ENCODE peak calls at places on chromosome 10, in six cellular contexts. One of them, this sample, is unnamed.
A peak's percentile ranks its signal among the peaks of the same experiment; 100 is the strongest.

GRCh38 chr10:100998991-100999741 is 442 bp upstream of the LZTS2 start:
- DNase-seq in H1: peak; percentile 87
- DNase-seq in H9: peak; percentile 75
- DNase-seq in mesenchymal stem cell: peak; percentile 79
- DNase-seq in IMR-90: peak; percentile 75
- DNase-seq in neuronal stem cell: peak; percentile 76
- DNase-seq in this sample: peak; percentile 74

GRCh38 chr10:91907914-91908357 is 1.4 kb downstream of the FGFBP3 start:
- DNase-seq in IMR-90: no peak
- DNase-seq in H9: no peak
- DNase-seq in mesenchymal stem cell: peak; percentile 52
- DNase-seq in neuronal stem cell: no peak
- DNase-seq in H1: no peak
- DNase-seq in this sample: peak; percentile 53

GRCh38 chr10:63166742-63167258 is 33.7 kb downstream of the NRBF2 start:
- DNase-seq in H1: no peak
- DNase-seq in H9: no peak
- DNase-seq in mesenchymal stem cell: peak; percentile 85
- DNase-seq in neuronal stem cell: peak; percentile 51
- DNase-seq in IMR-90: peak; percentile 85
- DNase-seq in this sample: peak; percentile 85

GRCh38 chr10:7541137-7542087 is 125.4 kb downstream of the ITIH5 start:
- DNase-seq in neuronal stem cell: no peak
- DNase-seq in H9: peak; percentile 77
- DNase-seq in IMR-90: peak; percentile 2
- DNase-seq in mesenchymal stem cell: peak; percentile 76
- DNase-seq in H1: peak; percentile 67
- DNase-seq in this sample: peak; percentile 96

GRCh38 chr10:60524541-60524940 is 134.9 kb upstream of the ANK3 start:
- DNase-seq in H9: no peak
- DNase-seq in mesenchymal stem cell: peak; percentile 38
- DNase-seq in H1: no peak
- DNase-seq in IMR-90: peak; percentile 52
- DNase-seq in neuronal stem cell: no peak
- DNase-seq in this sample: no peak

GRCh38 chr10:110495731-110496552 is 1.8 kb upstream of the DUSP5 start:
- DNase-seq in IMR-90: peak; percentile 93
- DNase-seq in H1: peak; percentile 57
- DNase-seq in H9: peak; percentile 47
- DNase-seq in neuronal stem cell: no peak
- DNase-seq in mesenchymal stem cell: peak; percentile 82
- DNase-seq in this sample: peak; percentile 85

GRCh38 chr10:22344781-22345300 is 455 bp upstream of the SPAG6 start:
- DNase-seq in IMR-90: no peak
- DNase-seq in H1: no peak
- DNase-seq in H9: no peak
- DNase-seq in neuronal stem cell: peak; percentile 12
- DNase-seq in mesenchymal stem cell: peak; percentile 2
- DNase-seq in this sample: no peak

GRCh38 chr10:89515031-89515841 is 20.2 kb downstream of the SLC16A12 start:
- DNase-seq in IMR-90: peak; percentile 100
- DNase-seq in H1: no peak
- DNase-seq in neuronal stem cell: no peak
- DNase-seq in H9: no peak
- DNase-seq in mesenchymal stem cell: peak; percentile 96
- DNase-seq in this sample: peak; percentile 8

GRCh38 chr10:52312999-52313349 is 1.1 kb upstream of the DKK1 start:
- DNase-seq in mesenchymal stem cell: peak; percentile 30
- DNase-seq in IMR-90: peak; percentile 6
- DNase-seq in H9: no peak
- DNase-seq in neuronal stem cell: no peak
- DNase-seq in H1: no peak
- DNase-seq in this sample: no peak

GRCh38 chr10:123391275-123392028 is 237.2 kb downstream of the BUB3 start:
- DNase-seq in neuronal stem cell: no peak
- DNase-seq in H9: no peak
- DNase-seq in H1: no peak
- DNase-seq in mesenchymal stem cell: no peak
- DNase-seq in IMR-90: no peak
- DNase-seq in this sample: no peak

GRCh38 chr10:80535671-80536360 is 1.9 kb upstream of the SH2D4B start:
- DNase-seq in H9: peak; percentile 79
- DNase-seq in IMR-90: no peak
- DNase-seq in H1: peak; percentile 78
- DNase-seq in neuronal stem cell: no peak
- DNase-seq in mesenchymal stem cell: no peak
- DNase-seq in this sample: no peak

GRCh38 chr10:13247784-13248183 is 13.6 kb upstream of the UCMA start:
- DNase-seq in H9: no peak
- DNase-seq in mesenchymal stem cell: no peak
- DNase-seq in H1: no peak
- DNase-seq in IMR-90: no peak
- DNase-seq in neuronal stem cell: no peak
- DNase-seq in this sample: no peak

GRCh38 chr10:111344804-111345203 is 268.0 kb downstream of the ADRA2A start:
- DNase-seq in mesenchymal stem cell: no peak
- DNase-seq in H1: no peak
- DNase-seq in H9: peak; percentile 32
- DNase-seq in IMR-90: no peak
- DNase-seq in neuronal stem cell: no peak
- DNase-seq in this sample: peak; percentile 47

GRCh38 chr10:43221419-43222293 is 45.2 kb downstream of the RASGEF1A start:
- DNase-seq in H9: peak; percentile 84
- DNase-seq in neuronal stem cell: no peak
- DNase-seq in mesenchymal stem cell: no peak
- DNase-seq in H1: peak; percentile 76
- DNase-seq in IMR-90: no peak
- DNase-seq in this sample: peak; percentile 68

GRCh38 chr10:31697271-31698168 is 231.1 kb downstream of the ARHGAP12 start:
- DNase-seq in IMR-90: peak; percentile 85
- DNase-seq in H9: no peak
- DNase-seq in mesenchymal stem cell: peak; percentile 87
- DNase-seq in neuronal stem cell: no peak
- DNase-seq in H1: no peak
- DNase-seq in this sample: no peak

GRCh38 chr10:80468002-80468401 is 13.9 kb downstream of the TSPAN14 start:
- DNase-seq in IMR-90: no peak
- DNase-seq in mesenchymal stem cell: no peak
- DNase-seq in H1: no peak
- DNase-seq in H9: peak; percentile 90
- DNase-seq in neuronal stem cell: no peak
- DNase-seq in this sample: peak; percentile 94

GRCh38 chr10:106499448-106499847 is 665.1 kb downstream of the SORCS1 start:
- DNase-seq in IMR-90: no peak
- DNase-seq in H9: no peak
- DNase-seq in mesenchymal stem cell: no peak
- DNase-seq in H1: no peak
- DNase-seq in neuronal stem cell: no peak
- DNase-seq in this sample: no peak

GRCh38 chr10:3757638-3758490 is 27.1 kb downstream of the KLF6 start:
- DNase-seq in H9: peak; percentile 8
- DNase-seq in neuronal stem cell: no peak
- DNase-seq in IMR-90: no peak
- DNase-seq in H1: no peak
- DNase-seq in mesenchymal stem cell: peak; percentile 50
- DNase-seq in this sample: no peak

GRCh38 chr10:3754727-3755439 is 30.1 kb downstream of the KLF6 start:
- DNase-seq in mesenchymal stem cell: peak; percentile 90
- DNase-seq in H9: peak; percentile 18
- DNase-seq in H1: no peak
- DNase-seq in IMR-90: peak; percentile 96
- DNase-seq in neuronal stem cell: no peak
- DNase-seq in this sample: peak; percentile 47

GRCh38 chr10:3756360-3756740 is 28.7 kb downstream of the KLF6 start:
- DNase-seq in mesenchymal stem cell: no peak
- DNase-seq in neuronal stem cell: no peak
- DNase-seq in IMR-90: no peak
- DNase-seq in H9: no peak
- DNase-seq in H1: no peak
- DNase-seq in this sample: no peak

GRCh38 chr10:3757250-3757637 is 27.8 kb downstream of the KLF6 start:
- DNase-seq in IMR-90: no peak
- DNase-seq in neuronal stem cell: no peak
- DNase-seq in H1: no peak
- DNase-seq in H9: peak; percentile 4
- DNase-seq in mesenchymal stem cell: no peak
- DNase-seq in this sample: no peak

GRCh38 chr10:3755440-3756359 is 29.3 kb downstream of the KLF6 start:
- DNase-seq in H1: no peak
- DNase-seq in mesenchymal stem cell: peak; percentile 86
- DNase-seq in neuronal stem cell: no peak
- DNase-seq in IMR-90: peak; percentile 64
- DNase-seq in H9: peak; percentile 10
- DNase-seq in this sample: no peak
- H2BK15ac ChIP-seq in H1: no peak overlapping the region
- H2BK15ac ChIP-seq in mesenchymal stem cell: no peak overlapping the region
- H2BK15ac ChIP-seq in neuronal stem cell: no peak overlapping the region
- H2BK15ac ChIP-seq in IMR-90: peak overlapping the region; percentile 16
- H2BK15ac ChIP-seq in H9: no peak overlapping the region
- H2BK15ac ChIP-seq in this sample: no peak overlapping the region

GRCh38 chr10:102119417-102120141 is 589 bp downstream of the LDB1 start:
- DNase-seq in H9: peak; percentile 80
- DNase-seq in neuronal stem cell: peak; percentile 48
- DNase-seq in IMR-90: peak; percentile 67
- DNase-seq in mesenchymal stem cell: peak; percentile 80
- DNase-seq in H1: peak; percentile 73
- DNase-seq in this sample: peak; percentile 85
- H2BK120ac ChIP-seq in H9: peak overlapping the region; percentile 7
- H2BK120ac ChIP-seq in neuronal stem cell: peak overlapping the region; percentile 84
- H2BK120ac ChIP-seq in IMR-90: peak overlapping the region; percentile 69
- H2BK120ac ChIP-seq in mesenchymal stem cell: peak overlapping the region; percentile 93
- H2BK120ac ChIP-seq in H1: no peak overlapping the region
- H2BK120ac ChIP-seq in this sample: peak overlapping the region; percentile 7

GRCh38 chr10:102927311-102928010 is 9.4 kb downstream of the CNNM2 start:
- DNase-seq in mesenchymal stem cell: no peak
- DNase-seq in IMR-90: no peak
- DNase-seq in H1: no peak
- DNase-seq in H9: no peak
- DNase-seq in neuronal stem cell: no peak
- DNase-seq in this sample: no peak
- H2AK5ac ChIP-seq in mesenchymal stem cell: no peak overlapping the region
- H2AK5ac ChIP-seq in IMR-90: no peak overlapping the region
- H2AK5ac ChIP-seq in H1: no peak overlapping the region
- H2AK5ac ChIP-seq in H9: no peak overlapping the region
- H2AK5ac ChIP-seq in neuronal stem cell: no peak overlapping the region
- H2AK5ac ChIP-seq in this sample: no peak overlapping the region

DNA sequence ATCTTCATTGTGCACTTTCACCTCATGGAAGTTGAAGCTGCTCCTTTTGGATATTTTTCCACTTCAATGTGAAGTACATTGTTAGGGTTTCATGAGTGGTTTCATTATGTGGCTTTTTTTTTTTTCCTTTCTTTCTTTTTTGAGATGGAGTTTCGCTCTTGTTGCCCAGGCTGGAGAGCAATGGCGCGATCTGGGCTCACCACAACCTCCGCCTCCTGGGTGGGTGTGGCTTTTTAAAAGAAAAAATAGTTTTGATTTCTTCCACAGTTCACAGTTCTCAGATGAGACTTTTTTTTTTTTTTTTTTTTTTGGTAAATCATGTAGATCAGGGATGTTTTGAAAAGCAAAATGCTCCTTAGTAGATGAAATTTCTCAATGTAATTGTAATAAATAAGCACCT is 652.3 kb upstream of the ANKRD30A start:
- DNase-seq in H9: no peak
- DNase-seq in mesenchymal stem cell: no peak
- DNase-seq in H1: no peak
- DNase-seq in neuronal stem cell: no peak
- DNase-seq in IMR-90: no peak
- DNase-seq in this sample: no peak
- H2BK15ac ChIP-seq in H9: no peak overlapping the region
- H2BK15ac ChIP-seq in mesenchymal stem cell: no peak overlapping the region
- H2BK15ac ChIP-seq in H1: no peak overlapping the region
- H2BK15ac ChIP-seq in neuronal stem cell: no peak overlapping the region
- H2BK15ac ChIP-seq in IMR-90: no peak overlapping the region
- H2BK15ac ChIP-seq in this sample: no peak overlapping the region